ENCODE peak calls at places on chromosome 14, in ten cellular contexts. One of them, this sample, is unnamed. For H3K4me1, the result is how much of the 10 kb centered on the place peaks cover.

GRCh38 chr14:73025544-73025943 is 1.4 kb downstream of the ZFYVE1 start:
- DNase-seq in GM23248: peak
- DNase-seq in tibial artery: no peak
- DNase-seq in osteoblast: no peak
- DNase-seq in mucosa of descending colon: no peak
- DNase-seq in lung: no peak
- DNase-seq in right cardiac atrium: no peak
- DNase-seq in uterus: no peak
- DNase-seq in PC-3: peak
- DNase-seq in naive thymus-derived CD4-positive, alpha-beta T cell: no peak
- DNase-seq in this sample: no peak

GRCh38 chr14:94144765-94145164 is 15.4 kb upstream of the IFI27L2 start:
- DNase-seq in osteoblast: no peak
- DNase-seq in mucosa of descending colon: no peak
- DNase-seq in tibial artery: no peak
- DNase-seq in GM23248: no peak
- DNase-seq in lung: no peak
- DNase-seq in uterus: no peak
- DNase-seq in right cardiac atrium: no peak
- DNase-seq in PC-3: no peak
- DNase-seq in naive thymus-derived CD4-positive, alpha-beta T cell: no peak
- DNase-seq in this sample: no peak

GRCh38 chr14:64766430-64767151 is 62.4 kb downstream of the PLEKHG3 start:
- DNase-seq in uterus: no peak
- DNase-seq in osteoblast: no peak
- DNase-seq in lung: no peak
- DNase-seq in tibial artery: peak
- DNase-seq in mucosa of descending colon: no peak
- DNase-seq in right cardiac atrium: no peak
- DNase-seq in GM23248: no peak
- DNase-seq in naive thymus-derived CD4-positive, alpha-beta T cell: no peak
- DNase-seq in PC-3: peak
- DNase-seq in this sample: no peak

GRCh38 chr14:95545769-95546168 is 10.9 kb downstream of the GLRX5 start:
- DNase-seq in tibial artery: no peak
- DNase-seq in GM23248: peak
- DNase-seq in naive thymus-derived CD4-positive, alpha-beta T cell: no peak
- DNase-seq in uterus: no peak
- DNase-seq in lung: no peak
- DNase-seq in osteoblast: peak
- DNase-seq in right cardiac atrium: no peak
- DNase-seq in PC-3: peak
- DNase-seq in mucosa of descending colon: no peak
- DNase-seq in this sample: no peak

GRCh38 chr14:85731198-85731597 is 201.3 kb downstream of the FLRT2 start:
- DNase-seq in uterus: peak
- DNase-seq in naive thymus-derived CD4-positive, alpha-beta T cell: no peak
- DNase-seq in tibial artery: no peak
- DNase-seq in GM23248: peak
- DNase-seq in right cardiac atrium: peak
- DNase-seq in mucosa of descending colon: no peak
- DNase-seq in osteoblast: peak
- DNase-seq in PC-3: no peak
- DNase-seq in lung: peak
- DNase-seq in this sample: no peak

GRCh38 chr14:73236752-73237218 is 521 bp upstream of the PAPLN start:
- DNase-seq in osteoblast: no peak
- DNase-seq in tibial artery: no peak
- DNase-seq in right cardiac atrium: no peak
- DNase-seq in mucosa of descending colon: no peak
- DNase-seq in GM23248: no peak
- DNase-seq in PC-3: no peak
- DNase-seq in naive thymus-derived CD4-positive, alpha-beta T cell: no peak
- DNase-seq in lung: no peak
- DNase-seq in uterus: no peak
- DNase-seq in this sample: no peak

GRCh38 chr14:64649383-64649998 is 54.7 kb upstream of the PLEKHG3 start:
- DNase-seq in tibial artery: no peak
- DNase-seq in naive thymus-derived CD4-positive, alpha-beta T cell: no peak
- DNase-seq in mucosa of descending colon: no peak
- DNase-seq in osteoblast: no peak
- DNase-seq in right cardiac atrium: no peak
- DNase-seq in GM23248: peak
- DNase-seq in lung: no peak
- DNase-seq in uterus: peak
- DNase-seq in PC-3: no peak
- DNase-seq in this sample: no peak

GRCh38 chr14:29663281-29663801 is 264.3 kb downstream of the PRKD1 start:
- DNase-seq in PC-3: no peak
- DNase-seq in lung: no peak
- DNase-seq in tibial artery: no peak
- DNase-seq in uterus: no peak
- DNase-seq in GM23248: no peak
- DNase-seq in naive thymus-derived CD4-positive, alpha-beta T cell: no peak
- DNase-seq in right cardiac atrium: no peak
- DNase-seq in osteoblast: no peak
- DNase-seq in mucosa of descending colon: no peak
- DNase-seq in this sample: no peak

GRCh38 chr14:21087294-21088091 is 11.0 kb downstream of the ZNF219 start:
- DNase-seq in PC-3: peak
- DNase-seq in mucosa of descending colon: peak
- DNase-seq in naive thymus-derived CD4-positive, alpha-beta T cell: no peak
- DNase-seq in tibial artery: no peak
- DNase-seq in osteoblast: peak
- DNase-seq in GM23248: peak
- DNase-seq in right cardiac atrium: peak
- DNase-seq in lung: no peak
- DNase-seq in uterus: no peak
- DNase-seq in this sample: no peak

DNA sequence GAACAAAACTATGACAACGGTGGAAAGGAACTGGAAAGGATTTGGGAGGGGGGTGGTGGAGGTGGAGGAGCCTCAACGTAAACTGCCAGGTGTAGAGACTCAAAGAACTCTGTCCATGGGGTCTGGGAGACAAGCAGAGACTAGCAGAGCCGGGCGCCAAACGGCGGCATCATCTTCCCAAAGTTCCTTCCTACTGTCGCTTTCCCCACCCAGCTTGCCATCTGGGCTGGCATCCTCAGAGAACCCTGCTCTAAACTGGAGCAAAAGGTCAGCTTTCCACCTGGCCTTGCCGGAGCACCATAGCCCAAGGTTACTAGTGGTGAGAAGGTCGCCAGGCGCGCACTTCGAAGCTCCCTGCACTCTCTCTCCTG is 4.0 kb upstream of the IRF2BPL start:
- DNase-seq in naive thymus-derived CD4-positive, alpha-beta T cell: no peak
- DNase-seq in right cardiac atrium: no peak
- DNase-seq in mucosa of descending colon: no peak
- DNase-seq in uterus: no peak
- DNase-seq in osteoblast: no peak
- DNase-seq in lung: no peak
- DNase-seq in PC-3: no peak
- DNase-seq in GM23248: no peak
- DNase-seq in tibial artery: no peak
- DNase-seq in this sample: no peak
- H3K4me1 ChIP-seq in naive thymus-derived CD4-positive, alpha-beta T cell: under half
- H3K4me1 ChIP-seq in right cardiac atrium: under half
- H3K4me1 ChIP-seq in mucosa of descending colon: under half
- H3K4me1 ChIP-seq in uterus: under half
- H3K4me1 ChIP-seq in osteoblast: under half
- H3K4me1 ChIP-seq in lung: under half
- H3K4me1 ChIP-seq in PC-3: half or more
- H3K4me1 ChIP-seq in GM23248: under half
- H3K4me1 ChIP-seq in tibial artery: half or more
- H3K4me1 ChIP-seq in this sample: under half

DNA sequence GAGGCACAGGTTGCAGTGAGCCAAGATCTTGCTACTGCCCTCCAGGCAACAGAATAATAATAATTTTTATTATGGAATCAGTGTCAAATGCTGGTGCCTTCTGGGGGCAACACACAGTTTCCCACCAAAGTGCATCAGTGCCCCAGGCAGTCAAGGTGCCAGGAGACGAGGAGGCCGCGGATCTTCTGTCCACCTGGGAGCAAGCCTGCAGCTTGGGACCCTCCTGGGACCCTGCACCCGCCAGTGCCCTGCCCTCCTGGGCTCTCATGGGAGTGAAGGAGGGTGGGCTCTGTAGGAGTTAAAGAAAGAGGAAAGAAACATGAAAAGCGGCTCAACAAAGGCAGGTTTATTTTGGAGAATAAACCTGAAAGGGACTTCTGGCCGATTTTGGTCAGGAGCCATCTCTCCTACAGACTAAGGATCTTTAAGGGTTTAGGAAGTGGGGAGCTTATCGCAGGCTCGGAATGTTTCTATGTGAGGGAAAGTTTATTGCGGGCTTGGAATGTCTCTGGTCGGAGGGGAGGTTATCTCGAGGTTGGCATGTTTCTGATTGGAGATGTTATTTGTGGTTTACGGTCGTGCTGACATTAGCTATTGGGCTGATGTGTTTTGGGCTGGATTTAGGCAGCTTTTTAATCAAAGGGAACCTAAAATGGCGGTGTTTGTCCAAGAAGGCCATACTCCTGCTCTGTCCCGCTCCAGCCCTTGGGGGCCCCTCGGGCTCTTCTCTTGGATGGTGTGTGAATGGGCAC is 1.1 kb upstream of the ASPG start:
- DNase-seq in mucosa of descending colon: no peak
- DNase-seq in PC-3: no peak
- DNase-seq in right cardiac atrium: no peak
- DNase-seq in osteoblast: peak
- DNase-seq in tibial artery: no peak
- DNase-seq in GM23248: no peak
- DNase-seq in lung: no peak
- DNase-seq in naive thymus-derived CD4-positive, alpha-beta T cell: no peak
- DNase-seq in uterus: no peak
- DNase-seq in this sample: no peak
- H3K4me1 ChIP-seq in mucosa of descending colon: half or more
- H3K4me1 ChIP-seq in PC-3: under half
- H3K4me1 ChIP-seq in right cardiac atrium: under half
- H3K4me1 ChIP-seq in osteoblast: under half
- H3K4me1 ChIP-seq in tibial artery: under half
- H3K4me1 ChIP-seq in GM23248: under half
- H3K4me1 ChIP-seq in lung: under half
- H3K4me1 ChIP-seq in naive thymus-derived CD4-positive, alpha-beta T cell: under half
- H3K4me1 ChIP-seq in uterus: under half
- H3K4me1 ChIP-seq in this sample: under half

DNA sequence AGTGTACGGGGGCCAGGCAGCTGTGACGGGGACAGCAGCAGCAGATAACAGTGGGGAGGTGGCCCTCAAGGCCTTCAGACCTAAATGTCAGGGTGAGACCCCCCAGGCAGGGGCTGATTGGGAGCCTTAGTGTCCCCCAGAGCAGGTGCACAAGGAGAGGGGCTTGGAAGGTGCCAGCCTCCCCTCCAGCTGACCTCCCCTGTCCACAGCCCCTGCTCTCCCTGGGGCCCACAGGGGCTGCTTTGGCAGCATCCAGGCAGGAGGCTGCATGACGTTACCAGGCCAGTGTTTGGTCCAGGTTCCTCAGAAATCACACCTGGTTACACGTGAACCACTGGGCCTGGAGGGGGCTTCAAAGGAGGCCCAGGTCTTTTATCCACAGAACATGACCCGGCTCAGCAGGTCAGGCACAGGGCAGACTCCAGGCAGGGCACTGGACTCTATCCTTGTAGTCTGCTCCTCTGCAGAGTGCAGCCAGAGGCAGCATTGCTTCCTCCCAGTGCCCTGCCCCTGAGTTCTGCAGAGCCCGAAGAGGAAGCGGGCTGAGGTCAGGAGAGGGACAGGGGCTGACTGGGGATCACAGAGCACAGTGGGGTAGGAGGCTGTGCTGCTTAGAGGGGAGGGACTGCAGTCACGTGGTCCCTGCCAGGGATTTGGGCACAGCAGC is 2.6 kb upstream of the TRMT61A start:
- DNase-seq in GM23248: no peak
- DNase-seq in naive thymus-derived CD4-positive, alpha-beta T cell: no peak
- DNase-seq in osteoblast: peak
- DNase-seq in lung: no peak
- DNase-seq in tibial artery: no peak
- DNase-seq in PC-3: no peak
- DNase-seq in uterus: no peak
- DNase-seq in mucosa of descending colon: peak
- DNase-seq in right cardiac atrium: peak
- DNase-seq in this sample: no peak
- H3K4me1 ChIP-seq in GM23248: under half
- H3K4me1 ChIP-seq in naive thymus-derived CD4-positive, alpha-beta T cell: under half
- H3K4me1 ChIP-seq in osteoblast: under half
- H3K4me1 ChIP-seq in lung: under half
- H3K4me1 ChIP-seq in tibial artery: half or more
- H3K4me1 ChIP-seq in PC-3: under half
- H3K4me1 ChIP-seq in uterus: under half
- H3K4me1 ChIP-seq in mucosa of descending colon: half or more
- H3K4me1 ChIP-seq in right cardiac atrium: under half
- H3K4me1 ChIP-seq in this sample: under half

DNA sequence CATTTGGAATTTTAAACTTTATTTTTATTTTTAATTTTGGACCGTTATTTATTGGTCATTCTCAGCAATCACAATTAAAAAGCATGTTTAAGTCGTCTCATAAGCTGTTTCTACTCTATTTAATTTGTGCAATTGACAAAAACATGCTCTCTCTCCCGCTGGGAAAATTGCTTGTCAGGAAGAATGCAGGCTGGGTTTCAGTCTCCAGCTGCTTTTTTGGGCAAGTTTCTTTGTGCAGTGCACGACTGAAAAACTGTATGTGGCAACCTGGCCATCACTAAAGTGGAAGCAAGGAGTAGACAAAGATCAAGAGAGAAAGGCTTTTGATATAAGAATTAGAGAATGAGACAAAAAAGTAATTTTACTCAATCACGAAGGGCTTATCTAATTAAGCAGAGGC is 941.5 kb upstream of the MDGA2 start:
- DNase-seq in naive thymus-derived CD4-positive, alpha-beta T cell: no peak
- DNase-seq in PC-3: no peak
- DNase-seq in mucosa of descending colon: no peak
- DNase-seq in lung: no peak
- DNase-seq in uterus: no peak
- DNase-seq in right cardiac atrium: no peak
- DNase-seq in tibial artery: no peak
- DNase-seq in osteoblast: no peak
- DNase-seq in GM23248: no peak
- DNase-seq in this sample: no peak
- H3K4me1 ChIP-seq in naive thymus-derived CD4-positive, alpha-beta T cell: under half
- H3K4me1 ChIP-seq in PC-3: under half
- H3K4me1 ChIP-seq in mucosa of descending colon: under half
- H3K4me1 ChIP-seq in lung: under half
- H3K4me1 ChIP-seq in uterus: under half
- H3K4me1 ChIP-seq in right cardiac atrium: under half
- H3K4me1 ChIP-seq in tibial artery: under half
- H3K4me1 ChIP-seq in osteoblast: under half
- H3K4me1 ChIP-seq in GM23248: under half
- H3K4me1 ChIP-seq in this sample: under half

DNA sequence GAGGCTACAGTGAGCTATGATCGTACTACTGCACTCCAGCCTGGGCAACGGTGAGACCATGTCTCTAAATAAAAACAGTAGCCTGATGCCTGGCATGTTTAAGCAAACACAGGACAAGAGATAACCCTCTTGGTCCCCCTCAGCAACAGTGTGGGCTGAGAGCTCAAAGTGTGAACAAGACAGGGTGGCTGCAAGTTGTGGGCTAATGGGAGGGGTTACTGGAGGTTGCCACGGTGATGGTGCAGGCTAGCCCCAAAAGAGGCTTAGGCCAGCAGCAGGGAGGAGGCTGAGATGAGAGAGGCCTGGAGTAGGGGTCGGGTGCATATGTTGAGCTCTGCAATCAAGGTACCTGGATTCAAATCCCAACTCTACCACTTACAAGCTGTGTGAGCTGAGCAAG is 3.4 kb upstream of the LGMN start:
- DNase-seq in uterus: no peak
- DNase-seq in PC-3: no peak
- DNase-seq in lung: no peak
- DNase-seq in mucosa of descending colon: no peak
- DNase-seq in right cardiac atrium: no peak
- DNase-seq in osteoblast: no peak
- DNase-seq in naive thymus-derived CD4-positive, alpha-beta T cell: no peak
- DNase-seq in GM23248: no peak
- DNase-seq in tibial artery: no peak
- DNase-seq in this sample: no peak
- H3K4me1 ChIP-seq in uterus: under half
- H3K4me1 ChIP-seq in PC-3: under half
- H3K4me1 ChIP-seq in lung: under half
- H3K4me1 ChIP-seq in mucosa of descending colon: under half
- H3K4me1 ChIP-seq in right cardiac atrium: under half
- H3K4me1 ChIP-seq in osteoblast: under half
- H3K4me1 ChIP-seq in naive thymus-derived CD4-positive, alpha-beta T cell: under half
- H3K4me1 ChIP-seq in GM23248: under half
- H3K4me1 ChIP-seq in tibial artery: under half
- H3K4me1 ChIP-seq in this sample: under half